ENCODE peak calls at places on chromosomes 1 and 21, in ten cellular contexts. O, C, R, U, H, N, V, K, B and I are unnamed samples.

GRCh38 chr1:92839442-92839841 is 7.6 kb downstream of the RPL5 start:
- DNase-seq in O (no peak), C (no peak), R (no peak), U (no peak), H (no peak), N (no peak), V (no peak), K (no peak), B (no peak), I (no peak)

GRCh38 chr21:27885296-27885711 is 918.4 kb upstream of the ADAMTS5 start:
- DNase-seq in O (no peak), C (no peak), R (no peak), U (no peak), H (no peak), N (no peak), V (no peak), K (peak; percentile 1), B (no peak), I (no peak)

GRCh38 chr1:151756291-151756690 is 7.0 kb downstream of the MRPL9 start:
- DNase-seq in O (no peak), C (peak; percentile 48), R (no peak), U (no peak), H (no peak), N (no peak), V (no peak), K (no peak), B (peak; percentile 22), I (no peak)

GRCh38 chr1:203555046-203555445 is 61.1 kb downstream of the OPTC start:
- DNase-seq in O (no peak), C (no peak), R (no peak), U (no peak), H (no peak), N (no peak), V (no peak), K (no peak), B (no peak), I (no peak)

GRCh38 chr1:34164510-34165381 is at the start of gene CSMD2:
- DNase-seq in O (peak; percentile 23), C (peak; percentile 78), R (peak; percentile 39), U (no peak), H (no peak), N (no peak), V (peak; percentile 75), K (peak; percentile 29), B (peak; percentile 70), I (no peak)

GRCh38 chr1:93715529-93716126 is 34.0 kb upstream of the BCAR3 start:
- DNase-seq in O (peak; percentile 36), C (no peak), R (no peak), U (no peak), H (no peak), N (peak; percentile 48), V (no peak), K (peak; percentile 72), B (peak; percentile 94), I (peak; percentile 18)

GRCh38 chr1:104921552-104921951 is 1171.9 kb downstream of the AMY1C start:
- DNase-seq in O (no peak), C (no peak), R (no peak), U (no peak), H (no peak), N (no peak), V (no peak), K (no peak), B (no peak), I (no peak)

GRCh38 chr1:186308264-186309060 is 66.6 kb downstream of the TPR start:
- DNase-seq in O (no peak), C (no peak), R (no peak), U (no peak), H (no peak), N (no peak), V (no peak), K (no peak), B (no peak), I (no peak)

GRCh38 chr1:25631750-25632495 is 15.3 kb downstream of the MAN1C1 start:
- DNase-seq in O (no peak), C (no peak), R (peak; percentile 34), U (no peak), H (no peak), N (no peak), V (no peak), K (no peak), B (no peak), I (no peak)

GRCh38 chr21:33386222-33386784 is 16.9 kb upstream of the IFNGR2 start:
- DNase-seq in O (no peak), C (no peak), R (no peak), U (no peak), H (no peak), N (no peak), V (peak; percentile 50), K (no peak), B (no peak), I (no peak)

GRCh38 chr1:231193710-231194340 is 32.0 kb downstream of the TRIM67 start:
- DNase-seq in O (no peak), C (no peak), R (no peak), U (no peak), H (no peak), N (no peak), V (no peak), K (peak; percentile 29), B (peak; percentile 11), I (no peak)

GRCh38 chr1:173255214-173255813 is 48.2 kb upstream of the TNFSF4 start:
- DNase-seq in O (no peak), C (peak; percentile 31), R (no peak), U (peak; percentile 34), H (no peak), N (no peak), V (peak; percentile 22), K (no peak), B (peak; percentile 57), I (peak; percentile 5)

GRCh38 chr1:235597867-235598553 is 51.6 kb downstream of the GNG4 start:
- DNase-seq in O (no peak), C (peak; percentile 58), R (no peak), U (no peak), H (no peak), N (no peak), V (no peak), K (no peak), B (peak; percentile 61), I (no peak)

GRCh38 chr1:203744008-203744972 is 20.7 kb upstream of the LAX1 start:
- DNase-seq in O (no peak), C (peak; percentile 13), R (peak; percentile 51), U (peak; percentile 34), H (peak; percentile 76), N (no peak), V (peak; percentile 23), K (no peak), B (peak; percentile 35), I (no peak)

GRCh38 chr1:113871597-113872113 is at the start of gene PTPN22:
- DNase-seq in O (no peak), C (peak; percentile 48), R (peak; percentile 16), U (peak; percentile 47), H (no peak), N (peak; percentile 81), V (no peak), K (no peak), B (peak; percentile 90), I (no peak)

GRCh38 chr21:38798481-38798882 is 7.2 kb upstream of the ETS2 start:
- DNase-seq in O (no peak), C (no peak), R (no peak), U (peak; percentile 81), H (no peak), N (no peak), V (peak; percentile 17), K (peak; percentile 52), B (peak; percentile 73), I (no peak)

GRCh38 chr1:230958370-230958769 is 20.3 kb downstream of the TTC13 start:
- DNase-seq in O (no peak), C (no peak), R (no peak), U (peak; percentile 67), H (no peak), N (no peak), V (no peak), K (no peak), B (no peak), I (no peak)